ENCODE peak calls at places on chromosomes 5 and 9, in five cellular contexts. H is GM12865, J is G401, B is HuH-7.5, L is erythroblast. N is an unnamed sample.

GRCh38 chr9:129140397-129141065 is 29.3 kb downstream of the PTPA start:
- DNase-seq in H (peak; percentile 51), J (peak; percentile 69), B (no peak), L (peak; percentile 36), N (peak; percentile 61)

GRCh38 chr9:1978941-1979340 is 36.2 kb upstream of the SMARCA2 start:
- DNase-seq in H (no peak), J (no peak), B (no peak), L (no peak), N (no peak)

GRCh38 chr5:1909346-1909985 is 26.7 kb upstream of the IRX4 start:
- DNase-seq in H (no peak), J (no peak), B (no peak), L (no peak), N (no peak)

GRCh38 chr5:39202594-39203290 is 16.6 kb downstream of the FYB1 start:
- DNase-seq in H (no peak), J (no peak), B (no peak), L (no peak), N (no peak)

GRCh38 chr9:134054891-134055811 is 12.7 kb downstream of the BRD3 start:
- DNase-seq in H (no peak), J (no peak), B (no peak), L (no peak), N (no peak)

GRCh38 chr5:127909078-127909477 is 174.5 kb upstream of the SLC12A2 start:
- DNase-seq in H (peak; percentile 71), J (peak; percentile 38), B (no peak), L (peak; percentile 31), N (peak; percentile 47)

GRCh38 chr5:51336878-51337277 is 46.4 kb upstream of the ISL1 start:
- DNase-seq in H (no peak), J (no peak), B (no peak), L (no peak), N (no peak)

GRCh38 chr9:115882911-115883310 is 270.7 kb upstream of the PAPPA start:
- DNase-seq in H (no peak), J (no peak), B (no peak), L (no peak), N (no peak)

GRCh38 chr9:114898741-114899140 is 31.6 kb downstream of the TNFSF8 start:
- DNase-seq in H (peak; percentile 54), J (no peak), B (no peak), L (no peak), N (no peak)

GRCh38 chr5:157594237-157594636 is 18.7 kb upstream of the ADAM19 start:
- DNase-seq in H (peak; percentile 56), J (no peak), B (no peak), L (no peak), N (no peak)

GRCh38 chr5:66620711-66621110 is 24.5 kb downstream of the MAST4 start:
- DNase-seq in H (no peak), J (no peak), B (no peak), L (peak; percentile 41), N (no peak)

GRCh38 chr5:7759951-7760580 is 90.9 kb downstream of the CFAP90 start:
- DNase-seq in H (no peak), J (no peak), B (no peak), L (no peak), N (no peak)

GRCh38 chr9:29697011-29697410 is 2123.7 kb upstream of the C9orf72 start:
- DNase-seq in H (no peak), J (no peak), B (no peak), L (no peak), N (no peak)

GRCh38 chr5:126364206-126364902 is 58.9 kb upstream of the GRAMD2B start:
- DNase-seq in H (no peak), J (no peak), B (no peak), L (no peak), N (no peak)

GRCh38 chr9:82488319-82488701 is 499.7 kb downstream of the SPATA31D1 start:
- DNase-seq in H (no peak), J (no peak), B (no peak), L (no peak), N (no peak)

GRCh38 chr5:136620016-136620419 is 254.7 kb upstream of the TRPC7 start:
- DNase-seq in H (no peak), J (no peak), B (no peak), L (no peak), N (no peak)

GRCh38 chr5:89187268-89187667 is 304.3 kb upstream of the MEF2C start:
- DNase-seq in H (no peak), J (no peak), B (no peak), L (no peak), N (no peak)

GRCh38 chr5:170473642-170474041 is 30.2 kb upstream of the KCNIP1 start:
- DNase-seq in H (no peak), J (no peak), B (no peak), L (no peak), N (no peak)

GRCh38 chr5:166509085-166509484 is 1782.4 kb upstream of the WWC1 start:
- DNase-seq in H (no peak), J (no peak), B (no peak), L (no peak), N (no peak)

GRCh38 chr5:108703313-108703712 is 44.4 kb upstream of the FER start:
- DNase-seq in H (no peak), J (no peak), B (no peak), L (no peak), N (no peak)